ENCODE peak calls at places on chromosomes 5 and 9, in five cellular contexts. A is tibial nerve; O is HT-29; S is islet precursor cell; H is stimulated activated CD8-positive, alpha-beta memory T cell treated with anti-CD3 and anti-CD28 coated beads, Interleukin-4, amount 100 ng/mL, for 4 hours. T is an unnamed sample.

GRCh38 chr5:138605254-138605972 is 30.2 kb upstream of the HSPA9 start:
- DNase-seq in H (no peak), A (no peak), O (no peak), S (no peak), T (peak)

GRCh38 chr5:137393196-137393993 is 105.7 kb downstream of the SPOCK1 start:
- DNase-seq in A (no peak), O (no peak), H (no peak), S (no peak), T (no peak)

GRCh38 chr9:117284414-117284813 is 130.4 kb downstream of the ASTN2 start:
- DNase-seq in A (no peak), H (no peak), S (no peak), O (no peak), T (no peak)

GRCh38 chr5:81768960-81769452 is 18.1 kb upstream of the SSBP2 start:
- DNase-seq in H (no peak), A (no peak), O (peak), S (no peak), T (no peak)

GRCh38 chr9:13213337-13213736 is 66.2 kb downstream of the MPDZ start:
- DNase-seq in A (no peak), H (no peak), O (no peak), S (no peak), T (no peak)

GRCh38 chr9:13175732-13176131 is 103.8 kb downstream of the MPDZ start:
- DNase-seq in O (no peak), S (no peak), A (no peak), H (no peak), T (no peak)

GRCh38 chr5:132225165-132226032 is 2.3 kb downstream of the P4HA2 start:
- DNase-seq in O (peak), A (peak), S (peak), H (no peak), T (peak)

GRCh38 chr5:73763300-73764032 is 137.5 kb downstream of the ARHGEF28 start:
- DNase-seq in O (no peak), H (no peak), S (no peak), A (no peak), T (no peak)

GRCh38 chr9:115015018-115015635 is 84.7 kb upstream of the TNFSF8 start:
- DNase-seq in H (no peak), S (no peak), A (no peak), O (peak), T (no peak)

GRCh38 chr5:1479581-1480188 is 34.4 kb upstream of the SLC6A3 start:
- DNase-seq in O (peak), S (peak), H (peak), A (no peak), T (no peak)